ENCODE peak calls at places on chromosomes 13 and 19, in eight cellular contexts. D, X, O, M, V, Y, B and L are unnamed samples.

GRCh38 chr19:49820125-49820524 is 2.0 kb downstream of the MED25 start:
- DNase-seq in D (peak), X (no peak), O (no peak), M (no peak), V (no peak), Y (no peak), B (peak), L (peak)

GRCh38 chr13:21476893-21477472 is 17.9 kb upstream of the ZDHHC20 start:
- DNase-seq in D (peak), X (peak), O (peak), M (peak), V (peak), Y (peak), B (peak), L (peak)

GRCh38 chr13:96661612-96662011 is 332.7 kb downstream of the OXGR1 start:
- DNase-seq in D (no peak), X (no peak), O (no peak), M (no peak), V (no peak), Y (no peak), B (no peak), L (no peak)

GRCh38 chr19:35037716-35038622 is 3.6 kb upstream of the HPN start:
- DNase-seq in D (no peak), X (peak), O (no peak), M (no peak), V (no peak), Y (no peak), B (peak), L (no peak)

GRCh38 chr13:31051999-31052398 is 109.7 kb downstream of the HSPH1 start:
- DNase-seq in D (no peak), X (no peak), O (no peak), M (no peak), V (no peak), Y (no peak), B (no peak), L (no peak)

GRCh38 chr19:752652-753517 is 2.0 kb downstream of the MISP start:
- DNase-seq in D (no peak), X (no peak), O (no peak), M (peak), V (no peak), Y (peak), B (peak), L (no peak)

GRCh38 chr13:40190656-40191100 is 475.8 kb downstream of the FOXO1 start:
- DNase-seq in D (no peak), X (peak), O (peak), M (peak), V (peak), Y (peak), B (peak), L (no peak)

GRCh38 chr13:93318538-93318937 is 91.9 kb downstream of the GPC6 start:
- DNase-seq in D (no peak), X (no peak), O (no peak), M (peak), V (no peak), Y (no peak), B (peak), L (no peak)

GRCh38 chr13:108227651-108228272 is 9.6 kb downstream of the ABHD13 start:
- DNase-seq in D (no peak), X (peak), O (no peak), M (peak), V (no peak), Y (peak), B (peak), L (no peak)

GRCh38 chr13:112747256-112747655 is 57.4 kb downstream of the ATP11A start:
- DNase-seq in D (no peak), X (peak), O (no peak), M (no peak), V (no peak), Y (no peak), B (no peak), L (no peak)

GRCh38 chr13:30376426-30377311 is 45.6 kb upstream of the UBE2L5 start:
- DNase-seq in D (no peak), X (no peak), O (peak), M (peak), V (peak), Y (no peak), B (no peak), L (peak)